ENCODE peak calls at places on chromosomes 3 and 15, in five cellular contexts. R is GM12865, T is hepatocyte, V is ovary, J is right lobe of liver. N is an unnamed sample.

GRCh38 chr3:174287601-174288180 is 571.4 kb upstream of the NAALADL2 start:
- DNase-seq in R (no peak), T (no peak), V (no peak), J (no peak), N (no peak)

GRCh38 chr15:23035964-23036566 is 3.3 kb downstream of the TUBGCP5 start:
- DNase-seq in R (peak), T (peak), V (no peak), J (no peak), N (no peak)

GRCh38 chr15:92197761-92198160 is 195.9 kb upstream of the ST8SIA2 start:
- DNase-seq in R (no peak), T (no peak), V (no peak), J (no peak), N (no peak)

GRCh38 chr3:39096775-39097174 is 10.7 kb downstream of the GORASP1 start:
- DNase-seq in R (no peak), T (no peak), V (no peak), J (no peak), N (no peak)

GRCh38 chr3:77038468-77038927 is 1.4 kb upstream of the ROBO2 start:
- DNase-seq in R (peak), T (peak), V (peak), J (peak), N (no peak)

GRCh38 chr15:33358303-33358702 is 47.5 kb downstream of the RYR3 start:
- DNase-seq in R (no peak), T (no peak), V (no peak), J (no peak), N (no peak)

GRCh38 chr3:166510382-166510781 is 673.2 kb upstream of the BCHE start:
- DNase-seq in R (no peak), T (no peak), V (no peak), J (no peak), N (no peak)

GRCh38 chr3:177973241-177973840 is 562.9 kb upstream of the KCNMB2 start:
- DNase-seq in R (no peak), T (peak), V (no peak), J (no peak), N (no peak)

GRCh38 chr3:32577621-32578556 is 7.2 kb upstream of the DYNC1LI1 start:
- DNase-seq in R (peak), T (no peak), V (no peak), J (no peak), N (no peak)

GRCh38 chr3:10467904-10468610 is 37.3 kb downstream of the ATP2B2 start:
- DNase-seq in R (no peak), T (no peak), V (no peak), J (peak), N (peak)

GRCh38 chr3:36911990-36912804 is 32.7 kb downstream of the TRANK1 start:
- DNase-seq in R (peak), T (peak), V (no peak), J (no peak), N (no peak)

GRCh38 chr3:134030801-134031619 is 1.3 kb upstream of the SLCO2A1 start:
- DNase-seq in R (no peak), T (no peak), V (no peak), J (no peak), N (no peak)

GRCh38 chr15:68145706-68146105 is 59.4 kb downstream of the CALML4 start:
- DNase-seq in R (no peak), T (no peak), V (no peak), J (no peak), N (no peak)

GRCh38 chr3:126126811-126127431 is 43.0 kb upstream of the SLC41A3 start:
- DNase-seq in R (no peak), T (no peak), V (peak), J (peak), N (peak)

GRCh38 chr15:100537326-100537725 is 8.6 kb upstream of the CERS3 start:
- DNase-seq in R (peak), T (no peak), V (no peak), J (no peak), N (no peak)

GRCh38 chr3:111668912-111669488 is 73.9 kb upstream of the ZBED2 start:
- DNase-seq in R (peak), T (peak), V (no peak), J (no peak), N (no peak)

GRCh38 chr15:66570842-66571241 is 5.0 kb upstream of the LCTL start:
- DNase-seq in R (no peak), T (no peak), V (no peak), J (no peak), N (no peak)

GRCh38 chr3:111923095-111923771 is 55.6 kb upstream of the ABHD10 start:
- DNase-seq in R (no peak), T (no peak), V (no peak), J (no peak), N (no peak)

GRCh38 chr3:72060447-72061034 is 275.6 kb upstream of the PROK2 start:
- DNase-seq in R (no peak), T (no peak), V (no peak), J (no peak), N (no peak)

GRCh38 chr15:73029003-73029527 is 23.2 kb upstream of the NEO1 start:
- DNase-seq in R (no peak), T (no peak), V (no peak), J (no peak), N (no peak)

GRCh38 chr3:118936811-118937210 is 97.8 kb downstream of the IGSF11 start:
- DNase-seq in R (no peak), T (no peak), V (no peak), J (no peak), N (no peak)

GRCh38 chr15:38005949-38006800 is 71.7 kb downstream of the TMCO5A start:
- DNase-seq in R (no peak), T (no peak), V (no peak), J (no peak), N (no peak)

GRCh38 chr3:121545049-121545563 is 682 bp downstream of the POLQ start:
- DNase-seq in R (no peak), T (peak), V (no peak), J (no peak), N (no peak)

GRCh38 chr15:68383161-68384074 is 48.5 kb downstream of the ITGA11 start:
- DNase-seq in R (peak), T (peak), V (peak), J (no peak), N (no peak)

GRCh38 chr3:193240850-193241706 is at the start of gene PLAAT1:
- DNase-seq in R (peak), T (peak), V (peak), J (peak), N (peak)

GRCh38 chr3:127749787-127750225 is 72.5 kb downstream of the MGLL start:
- DNase-seq in R (peak), T (no peak), V (no peak), J (no peak), N (no peak)
- TF ChIP-seq CTCF in R (peak), T (no peak), V (no peak), J (peak), N (peak)

GRCh38 chr3:50504681-50505080 is 1.2 kb upstream of the CACNA2D2 start:
- DNase-seq in R (no peak), T (no peak), V (no peak), J (no peak), N (no peak)

GRCh38 chr3:50502225-50502583 is 1.2 kb downstream of the CACNA2D2 start:
- DNase-seq in R (no peak), T (no peak), V (no peak), J (no peak), N (no peak)

GRCh38 chr3:50503947-50504346 is 513 bp upstream of the CACNA2D2 start:
- DNase-seq in R (no peak), T (no peak), V (no peak), J (no peak), N (no peak)

GRCh38 chr3:50502584-50503423 is 630 bp downstream of the CACNA2D2 start:
- DNase-seq in R (no peak), T (peak), V (peak), J (no peak), N (no peak)

GRCh38 chr3:50503504-50503903 is at the start of gene CACNA2D2:
- DNase-seq in R (peak), T (peak), V (peak), J (peak), N (no peak)
- TF ChIP-seq CTCF in R (no peak), T (no peak), V (no peak), J (peak), N (no peak)

DNA sequence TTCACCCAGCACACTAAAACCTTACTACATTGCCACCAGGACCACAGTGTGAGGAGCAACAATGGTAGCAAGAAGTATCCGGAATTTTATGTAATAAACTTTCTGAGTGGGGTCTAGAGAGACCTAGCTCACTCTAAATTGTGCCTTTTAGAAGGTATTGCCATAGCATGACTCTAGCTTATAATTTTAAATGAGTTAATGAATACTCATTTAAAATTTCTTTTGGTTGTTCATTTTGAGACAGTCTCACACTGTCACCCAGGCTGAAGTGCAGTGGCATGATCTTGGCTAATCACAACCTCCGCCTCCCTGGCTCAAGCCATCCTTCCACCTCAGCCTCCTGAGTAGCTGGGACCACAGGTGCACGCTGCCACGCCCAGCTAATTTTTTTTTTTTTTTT is 26.2 kb downstream of the EDC3 start:
- DNase-seq in R (no peak), T (no peak), V (no peak), J (no peak), N (no peak)
- TF ChIP-seq CTCF in R (no peak), T (no peak), V (no peak), J (no peak), N (no peak)

GRCh38 chr3:40847571-40847992 is 322.8 kb downstream of the ZNF621 start:
- DNase-seq in R (no peak), T (peak), V (peak), J (no peak), N (no peak)
- TF ChIP-seq CTCF in R (no peak), T (peak), V (no peak), J (no peak), N (peak)

DNA sequence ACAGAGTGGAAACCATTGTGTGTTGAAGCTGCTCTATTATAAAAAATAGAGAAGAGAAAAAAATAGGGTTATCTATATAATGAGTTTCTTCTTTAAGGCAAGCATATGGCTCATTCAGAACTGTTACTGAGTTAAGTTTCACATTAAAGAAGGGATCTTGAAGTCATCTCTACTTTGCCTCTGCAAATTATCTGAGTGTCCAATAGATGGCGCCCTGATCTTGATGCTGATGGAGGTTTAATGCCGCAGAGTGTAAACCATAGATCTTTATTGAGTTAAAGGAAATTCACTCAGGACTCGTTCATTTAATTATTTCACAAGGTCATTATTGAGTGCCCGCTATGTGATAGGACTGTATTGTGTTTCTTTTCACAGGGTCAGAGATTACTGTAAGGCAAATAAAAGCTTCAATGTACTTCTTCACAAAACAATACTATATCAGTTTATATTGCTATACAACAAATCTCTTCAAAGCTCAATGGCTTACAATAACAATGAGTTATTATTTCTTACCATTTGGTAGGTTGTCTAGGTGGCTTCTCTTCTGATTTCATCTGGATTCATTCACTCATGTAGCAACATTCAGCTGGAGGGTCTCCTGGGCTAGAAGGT is 171.4 kb downstream of the NSUN3 start:
- DNase-seq in R (peak), T (peak), V (no peak), J (no peak), N (no peak)
- TF ChIP-seq CTCF in R (peak), T (peak), V (no peak), J (peak), N (peak)

GRCh38 chr15:62832231-62832630 is 210.3 kb upstream of the TPM1 start:
- DNase-seq in R (no peak), T (no peak), V (no peak), J (no peak), N (no peak)
- TF ChIP-seq CTCF in R (no peak), T (no peak), V (no peak), J (no peak), N (no peak)

N was measured in chondrocyte.